ENCODE peak calls at places on chromosomes 1 and 21, in nine cellular contexts. P is esophagus squamous epithelium; X is effector memory CD4-positive, alpha-beta T cell; Z is kidney epithelial cell; B is skeletal muscle cell; D is choroid plexus epithelial cell; O is Caco-2; S is mammary epithelial cell; M is naive thymus-derived CD4-positive, alpha-beta T cell. U is an unnamed sample.

GRCh38 chr1:36768486-36769178 is 265.7 kb downstream of the GRIK3 start:
- DNase-seq in O (no peak), M (no peak), P (no peak), D (no peak), Z (no peak), X (no peak), B (no peak), S (no peak), U (no peak)

GRCh38 chr1:13549521-13549920 is 34.1 kb upstream of the PDPN start:
- DNase-seq in O (no peak), X (no peak), Z (no peak), S (no peak), D (no peak), M (no peak), B (no peak), P (no peak), U (no peak)

GRCh38 chr1:95879498-95879897 is 645.5 kb downstream of the RWDD3 start:
- DNase-seq in P (no peak), S (no peak), O (no peak), D (no peak), M (no peak), X (no peak), B (no peak), Z (no peak), U (no peak)

GRCh38 chr1:1431006-1431844 is 4.3 kb upstream of the VWA1 start:
- DNase-seq in S (no peak), X (no peak), B (no peak), M (no peak), D (no peak), P (no peak), Z (no peak), O (no peak), U (no peak)

GRCh38 chr1:45820797-45821196 is 17.4 kb downstream of the MAST2 start:
- DNase-seq in M (no peak), D (peak), Z (no peak), B (no peak), X (no peak), P (no peak), S (no peak), O (no peak), U (no peak)

GRCh38 chr21:41928621-41929220 is 25.1 kb downstream of the C2CD2 start:
- DNase-seq in Z (no peak), O (no peak), M (no peak), X (no peak), D (no peak), B (no peak), S (no peak), P (no peak), U (no peak)

GRCh38 chr1:67355745-67356424 is 48.2 kb downstream of the IL12RB2 start:
- DNase-seq in P (no peak), S (peak), X (no peak), B (no peak), O (no peak), Z (no peak), M (no peak), D (peak), U (no peak)

GRCh38 chr1:235642943-235643371 is 6.6 kb downstream of the GNG4 start:
- DNase-seq in O (no peak), M (no peak), X (no peak), D (no peak), Z (no peak), P (no peak), B (no peak), S (no peak), U (no peak)

GRCh38 chr1:21931171-21932093 is 5.7 kb downstream of the HSPG2 start:
- DNase-seq in S (peak), X (no peak), B (peak), M (no peak), O (peak), D (peak), P (no peak), Z (no peak), U (no peak)

GRCh38 chr1:151867785-151868403 is 14.4 kb upstream of the THEM5 start:
- DNase-seq in D (peak), M (no peak), P (no peak), B (peak), Z (no peak), X (no peak), S (peak), O (no peak), U (no peak)

GRCh38 chr1:156114101-156114918 is at the start of gene LMNA:
- DNase-seq in B (peak), X (peak), S (peak), Z (peak), M (no peak), O (peak), D (peak), P (peak), U (peak)

GRCh38 chr1:209246660-209247059 is 336.9 kb upstream of the CAMK1G start:
- DNase-seq in Z (no peak), S (peak), M (no peak), P (no peak), D (peak), O (no peak), X (no peak), B (no peak), U (no peak)

GRCh38 chr1:95304803-95305202 is 70.8 kb downstream of the RWDD3 start:
- DNase-seq in X (no peak), S (peak), M (no peak), O (no peak), Z (no peak), B (no peak), D (no peak), P (no peak), U (no peak)

GRCh38 chr1:23352096-23352695 is 8.1 kb upstream of the HNRNPR start:
- DNase-seq in Z (no peak), M (no peak), D (no peak), S (no peak), O (no peak), P (no peak), B (no peak), X (no peak), U (no peak)

GRCh38 chr1:59178339-59178744 is 118.6 kb upstream of the FGGY start:
- DNase-seq in M (no peak), O (no peak), B (peak), Z (no peak), D (peak), X (no peak), P (no peak), S (no peak), U (no peak)

GRCh38 chr1:35931424-35932157 is 686 bp downstream of the AGO3 start:
- DNase-seq in P (no peak), S (no peak), M (no peak), D (peak), X (peak), O (no peak), Z (no peak), B (no peak), U (no peak)

GRCh38 chr1:235649722-235650163 is at the start of gene GNG4:
- DNase-seq in P (no peak), S (no peak), M (peak), D (no peak), B (no peak), O (peak), Z (no peak), X (no peak), U (no peak)

GRCh38 chr1:37722181-37723071 is 30.1 kb downstream of the CDCA8 start:
- DNase-seq in S (no peak), P (no peak), M (no peak), O (no peak), X (no peak), Z (no peak), B (no peak), D (no peak), U (no peak)

GRCh38 chr1:1687846-1688245 is 4.7 kb downstream of the SLC35E2B start:
- DNase-seq in Z (no peak), M (no peak), X (no peak), B (no peak), S (no peak), P (no peak), O (no peak), D (no peak), U (no peak)

GRCh38 chr1:40268211-40268610 is 10.2 kb downstream of the ZMPSTE24 start:
- DNase-seq in M (no peak), O (no peak), X (no peak), S (no peak), Z (no peak), P (no peak), D (no peak), B (no peak), U (no peak)

GRCh38 chr1:39733161-39733560 is 5.5 kb upstream of the PPIE start:
- DNase-seq in O (no peak), M (no peak), P (no peak), Z (no peak), X (no peak), S (peak), B (no peak), D (no peak), U (no peak)

GRCh38 chr1:58365328-58365727 is 181.2 kb downstream of the OMA1 start:
- DNase-seq in B (no peak), X (no peak), Z (no peak), S (no peak), P (no peak), M (no peak), O (no peak), D (no peak), U (no peak)

GRCh38 chr21:30502041-30502440 is at the start of gene KRTAP19-5:
- DNase-seq in Z (no peak), O (no peak), M (no peak), D (no peak), S (no peak), P (no peak), X (no peak), B (no peak), U (no peak)

GRCh38 chr1:50292276-50292675 is 131.0 kb downstream of the DMRTA2 start:
- DNase-seq in P (no peak), Z (no peak), X (no peak), B (no peak), D (no peak), O (no peak), S (no peak), M (no peak), U (no peak)

GRCh38 chr1:50285994-50286393 is 137.2 kb downstream of the DMRTA2 start:
- DNase-seq in P (no peak), X (no peak), S (no peak), Z (no peak), D (no peak), B (no peak), O (no peak), M (no peak), U (no peak)

GRCh38 chr1:50289495-50289894 is 133.7 kb downstream of the DMRTA2 start:
- DNase-seq in B (no peak), P (no peak), X (no peak), D (no peak), O (no peak), Z (no peak), S (no peak), M (no peak), U (no peak)
- H3K4me3 ChIP-seq in B (no peak), P (no peak), X (no peak), D (no peak), O (no peak), Z (no peak), S (no peak), M (no peak), U (no peak)

GRCh38 chr1:62285440-62285839 is 33.8 kb downstream of the KANK4 start:
- DNase-seq in S (no peak), D (peak), X (no peak), O (no peak), Z (no peak), P (no peak), M (no peak), B (no peak), U (no peak)

GRCh38 chr1:62281922-62282555 is 37.2 kb downstream of the KANK4 start:
- DNase-seq in D (no peak), S (peak), X (no peak), P (no peak), O (no peak), B (no peak), Z (no peak), M (no peak), U (no peak)

GRCh38 chr1:62280960-62281465 is 38.2 kb downstream of the KANK4 start:
- DNase-seq in M (no peak), X (no peak), S (no peak), P (no peak), D (no peak), Z (no peak), O (no peak), B (no peak), U (no peak)

GRCh38 chr1:62283361-62283760 is 35.9 kb downstream of the KANK4 start:
- DNase-seq in B (no peak), O (no peak), Z (no peak), P (no peak), X (no peak), M (no peak), D (no peak), S (no peak), U (no peak)

DNA sequence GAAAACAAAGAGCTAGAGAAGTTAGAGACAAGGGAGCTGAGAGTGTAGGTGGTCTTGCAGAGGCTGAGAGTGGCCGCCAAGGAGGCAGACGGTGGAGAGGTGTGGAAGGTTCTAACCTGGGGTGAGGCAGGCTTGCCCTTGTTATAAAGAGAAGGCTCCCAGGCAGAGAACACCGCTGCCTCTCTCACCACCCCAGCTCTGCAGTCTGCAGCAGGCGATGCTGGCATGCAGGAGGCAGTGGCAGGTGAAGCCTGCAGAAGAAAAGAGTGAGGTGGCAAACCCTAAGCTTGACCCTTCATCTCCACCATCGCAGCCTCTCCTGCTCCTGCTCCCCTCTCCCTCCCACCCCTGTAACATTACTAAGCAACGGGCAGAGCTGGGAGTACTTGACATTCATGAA is 36.3 kb downstream of the KANK4 start:
- DNase-seq in S (no peak), B (no peak), D (no peak), M (no peak), O (no peak), Z (no peak), X (no peak), P (no peak), U (no peak)
- H3K4me3 ChIP-seq in S (no peak), B (no peak), D (no peak), M (no peak), O (no peak), Z (no peak), X (no peak), P (no peak), U (no peak)

GRCh38 chr1:26277261-26277661 is 2.6 kb upstream of the SH3BGRL3 start:
- DNase-seq in B (no peak), Z (no peak), M (no peak), O (peak), S (peak), P (no peak), X (no peak), D (no peak), U (no peak)
- H3K4me3 ChIP-seq in B (no peak), Z (no peak), M (no peak), O (no peak), S (no peak), P (no peak), X (peak), D (no peak), U (no peak)

GRCh38 chr1:33468559-33468958 is 3.9 kb upstream of the ZSCAN20 start:
- DNase-seq in M (no peak), B (no peak), P (no peak), S (no peak), X (no peak), O (no peak), Z (no peak), D (peak), U (no peak)

GRCh38 chr1:33471416-33471815 is 1.0 kb upstream of the ZSCAN20 start:
- DNase-seq in X (no peak), O (no peak), B (no peak), S (no peak), M (no peak), D (no peak), Z (no peak), P (no peak), U (no peak)

GRCh38 chr1:33468972-33469371 is 3.5 kb upstream of the ZSCAN20 start:
- DNase-seq in O (no peak), Z (no peak), M (no peak), D (no peak), S (no peak), X (no peak), B (no peak), P (no peak), U (no peak)

GRCh38 chr1:33472349-33472980 is at the start of gene ZSCAN20:
- DNase-seq in S (peak), M (peak), D (peak), P (peak), B (peak), Z (peak), X (peak), O (peak), U (peak)

GRCh38 chr1:33470495-33471012 is 1.9 kb upstream of the ZSCAN20 start:
- DNase-seq in X (no peak), O (peak), D (peak), B (peak), M (peak), P (peak), S (peak), Z (no peak), U (peak)
- H3K4me3 ChIP-seq in X (no peak), O (no peak), D (no peak), B (no peak), M (no peak), P (no peak), S (no peak), Z (no peak), U (no peak)

DNA sequence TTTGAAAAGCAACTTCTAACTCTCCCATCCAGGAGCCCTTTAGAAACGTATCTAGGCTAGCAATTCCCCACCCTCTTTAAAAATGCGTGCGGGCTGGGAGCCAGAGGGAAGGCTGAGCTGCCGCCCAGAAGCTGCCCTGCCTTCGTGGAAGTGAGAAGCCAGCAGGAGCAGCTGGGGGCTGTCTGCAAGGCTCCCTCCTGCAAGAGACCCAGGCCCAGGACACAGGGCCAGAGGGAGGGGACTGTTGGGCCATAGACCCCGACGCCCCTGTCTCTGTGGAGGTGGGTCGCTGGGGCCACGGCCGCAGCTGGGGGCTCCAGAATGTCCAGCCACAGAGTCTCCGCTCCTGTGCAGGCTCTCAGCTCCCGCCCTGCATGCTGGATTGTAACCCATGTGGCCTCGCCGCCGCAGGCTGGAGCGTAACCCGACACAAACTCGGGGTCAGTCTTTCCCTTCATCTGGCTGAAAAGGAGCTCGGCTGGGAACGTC is 31.0 kb upstream of the COL6A2 start:
- DNase-seq in M (no peak), S (no peak), P (no peak), O (no peak), D (peak), B (no peak), X (no peak), Z (no peak), U (no peak)
- H3K4me3 ChIP-seq in M (no peak), S (no peak), P (no peak), O (no peak), D (no peak), B (no peak), X (no peak), Z (no peak), U (no peak)

GRCh38 chr1:218728994-218729393 is 383.9 kb downstream of the TGFB2 start:
- DNase-seq in S (no peak), B (no peak), O (no peak), P (no peak), M (no peak), X (no peak), D (no peak), Z (no peak), U (no peak)
- H3K4me3 ChIP-seq in S (no peak), B (no peak), O (no peak), P (no peak), M (no peak), X (no peak), D (no peak), Z (no peak), U (no peak)

GRCh38 chr1:15151871-15152270 is 1.7 kb upstream of the TMEM51 start:
- DNase-seq in M (no peak), D (no peak), Z (no peak), P (no peak), S (no peak), X (no peak), O (no peak), B (no peak), U (no peak)
- H3K4me3 ChIP-seq in M (no peak), D (no peak), Z (peak), P (peak), S (no peak), X (no peak), O (peak), B (no peak), U (peak)

GRCh38 chr1:78493456-78493855 is 2.7 kb downstream of the PTGFR start:
- DNase-seq in B (no peak), S (no peak), M (no peak), O (no peak), D (peak), Z (no peak), X (no peak), P (no peak), U (no peak)
- H3K4me3 ChIP-seq in B (no peak), S (no peak), M (no peak), O (no peak), D (no peak), Z (no peak), X (no peak), P (no peak), U (no peak)

DNA sequence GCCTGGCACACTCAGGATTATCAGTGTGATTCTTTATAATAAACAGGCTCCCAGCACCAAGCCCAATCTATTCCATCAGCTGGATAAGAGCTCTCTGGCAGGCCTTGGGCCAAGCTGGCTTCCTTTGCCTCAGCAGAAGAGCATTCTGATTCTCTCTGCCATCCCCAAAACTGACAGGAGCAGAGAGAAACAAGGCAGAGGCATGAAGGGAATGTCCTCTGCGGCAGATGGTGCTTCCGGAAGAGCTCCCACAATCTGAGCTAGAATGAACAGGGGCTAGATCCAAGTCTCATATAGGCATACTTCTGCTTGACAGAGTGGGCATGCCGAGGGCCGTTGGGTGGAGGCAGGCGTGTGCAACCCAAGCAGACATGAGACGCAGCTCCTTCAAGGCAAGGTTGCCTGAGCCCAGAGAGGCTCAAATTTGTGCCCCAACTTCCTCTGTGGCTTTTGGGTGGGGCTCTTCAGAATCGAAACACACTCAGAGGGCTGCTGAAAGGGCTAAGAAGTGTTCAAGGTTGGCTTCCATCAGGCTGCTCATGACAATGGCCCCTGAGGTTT is 4.0 kb downstream of the CAPN2 start:
- DNase-seq in B (no peak), Z (no peak), P (no peak), O (no peak), D (no peak), S (no peak), M (peak), X (peak), U (no peak)
- H3K4me3 ChIP-seq in B (no peak), Z (no peak), P (no peak), O (no peak), D (no peak), S (no peak), M (peak), X (peak), U (no peak)

U was measured in LNCaP clone FGC.